ENCODE peak calls at places on chromosomes 4 and X, in four cellular contexts. U, F, Q and P are unnamed samples.

GRCh38 chr4:2792711-2793577 is at the start of gene SH3BP2:
- DNase-seq in Q (peak; percentile 97), U (no peak), F (peak; percentile 63), P (peak; percentile 40)

GRCh38 chr4:113945906-113946305 is 33.5 kb downstream of the ARSJ start:
- DNase-seq in Q (no peak), U (no peak), F (no peak), P (no peak)

GRCh38 chrX:118475903-118476302 is 19.7 kb upstream of the DOCK11 start:
- DNase-seq in Q (no peak), U (no peak), F (no peak), P (no peak)

GRCh38 chr4:85611661-85612060 is 136.7 kb downstream of the ARHGAP24 start:
- DNase-seq in Q (no peak), F (no peak), U (no peak), P (no peak)

GRCh38 chr4:5206391-5206790 is 155.1 kb downstream of the STK32B start:
- DNase-seq in U (no peak), F (no peak), Q (no peak), P (peak; percentile 49)

GRCh38 chr4:127809173-127809800 is 27.2 kb downstream of the HSPA4L start:
- DNase-seq in U (no peak), Q (no peak), F (peak; percentile 4), P (no peak)

GRCh38 chr4:69832326-69833030 is 27.5 kb downstream of the SULT1E1 start:
- DNase-seq in U (no peak), Q (no peak), F (peak; percentile 99), P (no peak)

GRCh38 chr4:176841730-176842129 is 49.0 kb upstream of the VEGFC start:
- DNase-seq in Q (no peak), F (no peak), U (no peak), P (no peak)

GRCh38 chrX:6782831-6783230 is 247.9 kb upstream of the VCX3A start:
- DNase-seq in Q (no peak), F (no peak), U (no peak), P (no peak)

GRCh38 chr4:77169496-77169895 is 12.5 kb downstream of the CCNG2 start:
- DNase-seq in U (no peak), F (no peak), Q (no peak), P (no peak)

GRCh38 chr4:152369903-152370296 is 166.0 kb downstream of the FBXW7 start:
- DNase-seq in F (no peak), U (no peak), Q (no peak), P (no peak)

GRCh38 chrX:63350551-63350950 is 581 bp downstream of the SPIN4 start:
- DNase-seq in U (peak; percentile 5), Q (peak; percentile 5), F (peak; percentile 6), P (no peak)

GRCh38 chrX:19869195-19869594 is 18.2 kb downstream of the SH3KBP1 start:
- DNase-seq in Q (no peak), U (no peak), F (no peak), P (no peak)

GRCh38 chr4:103306870-103307345 is 108.8 kb upstream of the CENPE start:
- DNase-seq in F (peak; percentile 82), Q (no peak), U (no peak), P (no peak)

GRCh38 chr4:141713771-141714445 is 77.5 kb downstream of the IL15 start:
- DNase-seq in Q (no peak), F (no peak), U (no peak), P (peak; percentile 55)

GRCh38 chr4:3291969-3292570 is 751 bp upstream of the RGS12 start:
- DNase-seq in U (no peak), Q (peak; percentile 57), F (peak; percentile 12), P (peak; percentile 8)

GRCh38 chr4:10090467-10091250 is 25.9 kb downstream of the WDR1 start:
- DNase-seq in Q (no peak), U (no peak), F (no peak), P (no peak)

GRCh38 chrX:37350034-37350365 is 836 bp downstream of the PRRG1 start:
- DNase-seq in Q (no peak), F (peak; percentile 13), U (no peak), P (no peak)

GRCh38 chrX:40146471-40147398 is 49.0 kb upstream of the BCOR start:
- DNase-seq in Q (no peak), F (no peak), U (no peak), P (no peak)

GRCh38 chr4:152464030-152464823 is 71.7 kb downstream of the FBXW7 start:
- DNase-seq in Q (no peak), U (no peak), F (no peak), P (no peak)

GRCh38 chr4:89299153-89299789 is 8.3 kb downstream of the GPRIN3 start:
- DNase-seq in U (no peak), F (no peak), Q (no peak), P (no peak)

GRCh38 chr4:154642361-154642760 is 29.9 kb upstream of the FGG start:
- DNase-seq in U (no peak), Q (no peak), F (no peak), P (no peak)

GRCh38 chrX:63330681-63331080 is 20.5 kb downstream of the SPIN4 start:
- DNase-seq in U (no peak), Q (no peak), F (no peak), P (no peak)

GRCh38 chr4:172515266-172515879 is 653.2 kb upstream of the GALNT7 start:
- DNase-seq in Q (no peak), F (no peak), U (no peak), P (no peak)

GRCh38 chrX:21723097-21723496 is 34.8 kb downstream of the SMPX start:
- DNase-seq in F (no peak), Q (no peak), U (no peak), P (no peak)

GRCh38 chr4:76212851-76213414 is 691 bp downstream of the SCARB2 start:
- DNase-seq in Q (no peak), F (no peak), U (no peak), P (no peak)

GRCh38 chrX:2894885-2895292 is 34.2 kb downstream of the ARSD start:
- DNase-seq in Q (no peak), U (no peak), F (peak; percentile 37), P (no peak)

GRCh38 chr4:149785686-149786431 is 29.8 kb downstream of the IQCM start:
- DNase-seq in U (no peak), F (no peak), Q (no peak), P (no peak)

GRCh38 chrX:151821226-151821625 is 86.7 kb downstream of the CNGA2 start:
- DNase-seq in U (no peak), Q (no peak), F (no peak), P (no peak)

GRCh38 chr4:185378264-185378663 is 17.5 kb downstream of the LRP2BP start:
- DNase-seq in F (no peak), U (no peak), Q (no peak), P (no peak)
- TF ChIP-seq YY1 in F (no peak), U (no peak), Q (no peak), P (no peak)

DNA sequence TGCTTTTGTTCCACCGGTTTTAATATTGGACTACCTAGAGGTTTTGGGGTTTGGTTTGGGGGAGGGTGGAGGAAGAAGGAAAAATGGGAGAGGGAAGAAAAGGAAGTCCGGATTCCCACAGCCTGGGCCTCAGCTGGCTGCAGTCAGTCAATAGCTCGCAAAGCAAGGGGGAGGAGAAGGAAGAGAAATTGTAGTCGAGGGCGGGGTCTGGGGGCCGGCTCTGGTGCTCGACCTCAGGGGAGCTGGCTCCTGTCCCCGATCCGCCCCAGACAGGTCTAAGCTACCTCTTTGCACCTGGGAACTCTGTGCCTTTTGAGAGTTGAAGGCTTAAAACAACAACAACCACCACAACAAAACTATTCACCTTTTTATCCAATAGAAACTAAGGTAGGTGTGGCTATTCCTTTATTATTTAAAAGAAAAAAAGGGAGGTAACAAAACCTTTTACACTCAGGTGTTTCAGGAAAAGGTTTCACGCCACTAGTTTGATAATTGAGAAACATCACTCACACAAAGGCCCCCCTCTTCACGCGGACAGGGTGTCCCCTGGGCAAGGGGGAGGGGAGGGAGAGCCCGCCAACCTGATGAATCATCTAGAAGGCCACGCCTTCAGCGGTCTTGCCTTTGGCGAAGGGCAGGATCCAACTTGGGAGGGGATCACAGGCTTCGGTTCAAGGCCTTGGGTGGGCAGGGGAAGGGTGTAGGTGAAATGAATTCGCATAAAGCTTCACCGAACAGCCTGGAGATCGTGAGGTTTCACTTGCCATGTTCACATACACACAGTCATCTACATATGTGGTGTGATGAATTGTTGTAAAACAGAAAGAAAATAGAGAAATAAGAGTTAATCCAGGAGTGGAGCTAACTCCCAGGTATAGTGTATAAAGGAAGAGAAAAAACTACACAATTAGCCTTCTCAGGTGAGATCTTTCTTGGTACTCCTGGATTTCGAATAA is 1.7 kb upstream of the LNX1 start:
- DNase-seq in U (no peak), F (no peak), Q (peak; percentile 66), P (no peak)
- TF ChIP-seq SRF in U (no peak), F (no peak), Q (peak; percentile 1), P (no peak)

DNA sequence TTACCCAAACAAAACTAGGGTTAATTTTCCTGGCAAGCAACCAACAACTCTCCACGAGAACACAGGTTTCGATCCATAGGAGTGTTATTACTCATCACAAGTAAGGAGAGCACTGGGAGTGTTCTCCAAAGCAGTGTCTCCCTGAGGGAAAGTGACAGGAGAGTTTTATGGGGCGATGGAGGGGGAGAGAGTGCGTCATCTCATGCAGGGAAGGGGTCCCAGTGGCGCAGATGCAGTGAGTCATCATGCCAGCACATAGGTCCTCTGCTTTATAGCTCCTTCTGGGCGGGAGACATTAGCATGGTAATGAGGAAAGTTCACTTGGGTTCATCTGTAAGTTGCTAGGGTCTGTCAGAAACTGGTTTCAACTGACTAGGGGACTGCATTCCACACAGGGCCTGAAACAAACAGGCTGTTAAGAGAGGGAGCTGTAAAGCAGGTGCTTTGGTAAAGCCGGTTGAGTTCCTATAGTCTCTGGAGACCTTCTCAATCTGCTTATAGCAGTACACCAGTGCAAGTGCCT is 12.7 kb upstream of the BOD1L1 start:
- DNase-seq in U (no peak), Q (no peak), F (no peak), P (no peak)
- TF ChIP-seq ZBTB33 in U (no peak), Q (no peak), F (no peak), P (no peak)

DNA sequence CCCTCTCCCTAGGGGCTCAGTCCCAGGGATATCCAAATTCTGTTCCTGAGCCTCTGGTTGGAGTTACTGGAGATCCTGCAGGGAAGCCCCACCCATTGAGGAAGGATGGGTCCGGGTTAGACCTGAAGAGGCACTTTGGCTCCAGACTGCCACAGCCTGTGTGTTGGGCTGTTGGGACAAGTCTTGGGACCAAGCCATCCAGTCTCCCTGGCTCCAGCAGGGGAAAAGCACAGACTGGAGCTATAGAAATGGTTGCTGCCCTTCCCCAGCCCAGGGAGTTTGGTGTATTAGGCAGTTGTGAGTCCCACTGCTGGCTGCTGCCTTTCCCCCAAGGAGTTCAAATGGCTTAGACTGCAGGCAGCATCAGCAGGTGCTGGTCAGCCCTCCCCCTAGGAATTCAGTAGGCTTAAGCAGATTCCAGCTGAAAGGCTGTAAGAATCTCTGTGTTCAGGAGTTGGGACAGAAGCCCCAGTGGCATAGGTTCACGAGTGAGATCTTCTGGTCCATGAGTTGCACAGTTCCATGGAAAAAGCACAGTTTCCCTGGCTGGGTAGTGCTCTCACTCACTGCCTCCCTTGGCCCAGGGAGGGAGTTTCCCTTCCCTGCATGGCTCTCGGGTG is 344.0 kb upstream of the EPHA5 start:
- DNase-seq in Q (no peak), F (peak; percentile 16), U (no peak), P (no peak)
- TF ChIP-seq YY1 in Q (no peak), F (no peak), U (no peak), P (no peak)

GRCh38 chr4:139540637-139541036 is 15.4 kb downstream of the SETD7 start:
- DNase-seq in F (no peak), Q (no peak), U (no peak), P (no peak)
- TF ChIP-seq SRF in F (no peak), Q (no peak), U (no peak), P (no peak)

DNA sequence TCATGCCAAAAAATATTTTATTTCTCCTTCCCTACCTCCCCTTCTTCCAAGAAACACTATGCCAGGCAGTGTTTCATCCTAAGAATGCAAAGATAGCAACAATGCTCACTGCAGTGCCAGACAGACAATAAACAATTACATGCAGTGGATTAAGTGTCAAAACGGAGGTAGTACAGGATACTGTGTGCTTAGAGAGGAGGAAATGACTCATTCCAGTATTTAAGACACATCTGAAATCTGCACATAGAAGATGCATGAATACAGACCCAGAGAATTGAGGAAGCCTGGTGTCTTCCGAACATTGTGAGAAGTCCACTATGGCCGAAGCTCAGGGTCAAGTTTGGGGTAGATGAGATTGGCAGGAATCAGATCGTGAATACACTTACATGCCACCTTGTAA is 326.4 kb downstream of the PPP3CA start:
- DNase-seq in F (no peak), Q (no peak), U (peak; percentile 53), P (peak; percentile 79)
- TF ChIP-seq ZBTB33 in F (no peak), Q (no peak), U (no peak), P (no peak)